ENCODE peak calls at places on chromosomes 11 and 22, in six cellular contexts. N is OCI-LY7; Q is nephron progenitor cell; D is CD4-positive, alpha-beta T cell; R is DND-41; T is heart right ventricle. G is an unnamed sample.

GRCh38 chr22:29758959-29759358 is 7.8 kb downstream of the ZMAT5 start:
- DNase-seq in N (no peak), Q (no peak), D (no peak), R (no peak), T (no peak), G (no peak)

GRCh38 chr22:24693359-24693758 is 81.2 kb downstream of the PIWIL3 start:
- DNase-seq in N (no peak), Q (no peak), D (no peak), R (no peak), T (no peak), G (no peak)

GRCh38 chr22:36753120-36753802 is 22.7 kb downstream of the IFT27 start:
- DNase-seq in N (no peak), Q (peak), D (no peak), R (no peak), T (no peak), G (no peak)

GRCh38 chr11:35629914-35630313 is 11.7 kb downstream of the FJX1 start:
- DNase-seq in N (no peak), Q (no peak), D (no peak), R (no peak), T (no peak), G (no peak)

GRCh38 chr22:30968015-30968923 is at the start of gene MORC2:
- DNase-seq in N (no peak), Q (no peak), D (no peak), R (no peak), T (peak), G (peak)

GRCh38 chr11:118176400-118177134 is at the start of gene SCN2B:
- DNase-seq in N (peak), Q (no peak), D (no peak), R (no peak), T (no peak), G (no peak)

GRCh38 chr11:45666648-45667642 is 1.5 kb upstream of the CHST1 start:
- DNase-seq in N (no peak), Q (no peak), D (no peak), R (no peak), T (no peak), G (no peak)

GRCh38 chr11:121800704-121801516 is 315.1 kb downstream of the BLID start:
- DNase-seq in N (no peak), Q (peak), D (no peak), R (no peak), T (no peak), G (peak)

GRCh38 chr22:36288571-36289405 is 35.9 kb downstream of the APOL1 start:
- DNase-seq in N (no peak), Q (no peak), D (no peak), R (no peak), T (no peak), G (no peak)

GRCh38 chr11:59918987-59919589 is 19.1 kb upstream of the OOSP1 start:
- DNase-seq in N (peak), Q (peak), D (no peak), R (peak), T (no peak), G (peak)

GRCh38 chr11:128831781-128832497 is 35.2 kb downstream of the KCNJ1 start:
- DNase-seq in N (peak), Q (no peak), D (no peak), R (no peak), T (no peak), G (no peak)
- TF ChIP-seq CTCF in N (no peak), Q (no peak), D (no peak), R (no peak), T (no peak), G (no peak)

GRCh38 chr11:10415817-10416392 is 39.2 kb upstream of the AMPD3 start:
- DNase-seq in N (peak), Q (no peak), D (no peak), R (no peak), T (no peak), G (no peak)
- TF ChIP-seq CTCF in N (peak), Q (no peak), D (no peak), R (peak), T (no peak), G (no peak)

DNA sequence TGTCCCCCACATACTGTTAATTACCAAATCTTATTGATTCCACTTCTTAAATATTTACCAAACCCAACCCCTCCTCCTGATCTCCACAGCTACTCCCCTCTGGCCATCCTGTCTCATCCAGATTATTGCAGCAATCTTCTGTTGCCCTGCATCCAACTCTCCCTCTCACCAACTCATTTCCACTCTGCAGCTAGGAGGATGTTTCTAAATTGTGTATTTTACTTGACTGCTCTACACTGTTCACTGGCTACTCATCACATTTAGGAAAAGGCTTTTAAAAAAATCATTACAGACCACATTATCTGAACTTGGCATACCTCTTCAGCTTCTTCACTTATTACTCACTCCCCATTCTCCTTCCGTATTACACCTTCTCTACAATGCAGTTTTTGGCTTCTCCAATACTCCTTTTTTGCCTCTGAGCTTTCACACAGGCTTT is 117.9 kb downstream of the ATG16L2 start:
- DNase-seq in N (no peak), Q (no peak), D (no peak), R (no peak), T (no peak), G (no peak)
- TF ChIP-seq CTCF in N (no peak), Q (no peak), D (no peak), R (no peak), T (no peak), G (no peak)

DNA sequence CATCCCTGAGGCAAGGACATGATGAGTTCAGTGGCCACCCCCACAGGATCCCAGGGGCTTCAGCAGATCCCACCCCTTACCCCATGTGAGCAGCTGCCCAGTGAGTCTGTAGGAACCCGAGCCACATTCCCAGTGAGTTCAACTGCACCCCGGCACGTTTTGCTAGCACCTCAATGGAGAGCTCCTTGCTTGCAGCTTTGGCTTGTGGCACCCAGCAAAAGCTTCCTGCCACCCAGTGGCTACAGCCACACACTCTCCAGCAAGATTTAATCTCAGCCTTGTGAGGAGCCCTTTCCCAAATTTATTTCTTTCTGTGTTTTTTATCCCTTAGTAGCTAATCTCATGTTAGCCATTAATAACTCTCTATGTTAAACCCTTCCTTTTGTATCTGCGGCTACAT is 4.0 kb downstream of the SAA1 start:
- DNase-seq in N (peak), Q (no peak), D (no peak), R (no peak), T (no peak), G (no peak)
- TF ChIP-seq CTCF in N (peak), Q (no peak), D (no peak), R (no peak), T (no peak), G (no peak)

DNA sequence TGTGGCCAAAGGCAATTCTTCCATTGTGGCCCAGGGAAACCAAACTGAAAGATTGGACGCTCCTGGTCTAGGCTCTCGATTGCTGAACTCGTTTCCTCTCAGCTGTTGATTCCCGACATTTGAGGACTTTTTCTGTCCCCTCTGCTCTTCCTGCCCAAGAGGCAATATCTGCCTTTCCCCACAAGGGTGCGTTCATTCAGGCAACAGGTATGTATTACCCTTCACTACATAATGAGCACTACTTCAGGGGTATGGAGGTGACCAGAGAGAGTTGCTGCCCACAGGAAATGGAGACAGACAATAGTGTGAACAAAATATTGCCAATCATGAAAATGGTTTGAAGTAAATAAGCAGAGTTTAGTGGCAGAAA is 8.2 kb downstream of the PTH start:
- DNase-seq in N (peak), Q (no peak), D (no peak), R (no peak), T (no peak), G (no peak)
- TF ChIP-seq CTCF in N (no peak), Q (no peak), D (peak), R (peak), T (peak), G (no peak)

GRCh38 chr11:11034476-11034875 is 176.6 kb upstream of the ZBED5 start:
- DNase-seq in N (no peak), Q (no peak), D (no peak), R (no peak), T (no peak), G (no peak)

GRCh38 chr11:11038339-11039248 is 180.7 kb upstream of the ZBED5 start:
- DNase-seq in N (no peak), Q (no peak), D (no peak), R (no peak), T (no peak), G (no peak)

GRCh38 chr11:11037162-11037732 is 179.4 kb upstream of the ZBED5 start:
- DNase-seq in N (no peak), Q (no peak), D (no peak), R (no peak), T (no peak), G (no peak)

GRCh38 chr11:11035331-11035730 is 177.5 kb upstream of the ZBED5 start:
- DNase-seq in N (no peak), Q (no peak), D (no peak), R (no peak), T (no peak), G (no peak)

DNA sequence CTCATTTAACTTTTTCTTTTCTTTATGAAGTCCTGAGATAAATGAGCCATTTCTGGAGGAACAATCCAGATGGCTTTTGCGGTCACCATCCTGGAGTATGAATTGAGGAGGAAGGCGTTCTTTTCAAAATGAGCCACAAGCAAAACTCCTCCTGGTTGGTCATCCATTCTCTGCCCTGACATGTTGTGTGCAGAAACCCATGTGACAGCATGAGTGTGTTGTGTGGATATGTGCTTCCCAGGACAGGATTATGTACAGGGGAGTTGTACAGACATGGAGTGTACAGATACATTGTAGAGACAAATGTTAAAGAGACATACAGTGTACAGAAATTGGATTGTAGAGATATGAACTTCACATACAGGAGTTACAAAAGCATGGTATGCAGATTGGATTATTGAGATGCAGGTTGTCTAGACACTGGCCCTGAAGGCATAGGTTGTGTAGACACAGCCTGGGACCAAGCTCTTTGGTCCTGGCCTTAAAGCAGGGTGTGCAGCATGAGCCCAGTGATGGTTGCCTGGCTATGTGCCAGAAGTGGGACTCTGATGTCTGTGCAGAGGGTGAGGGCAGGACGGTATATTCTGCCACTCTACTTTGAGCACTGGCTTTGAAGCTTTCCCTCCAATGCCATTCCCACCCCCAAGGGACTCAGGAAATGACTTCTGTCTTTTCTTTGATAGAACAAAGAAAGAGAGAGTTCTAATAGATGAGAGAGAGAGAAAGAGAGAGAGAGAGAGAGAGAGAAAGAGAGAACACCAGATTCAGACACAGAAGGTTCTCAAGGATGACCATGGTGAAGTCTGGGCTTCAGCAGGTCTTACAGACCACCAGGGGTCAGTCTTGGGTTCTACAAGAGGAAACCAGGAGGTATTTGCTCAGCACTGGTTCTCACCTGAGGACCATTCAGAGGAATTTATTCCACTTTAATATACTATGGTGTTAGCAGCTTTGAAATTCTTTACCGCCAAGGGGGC is 178.6 kb upstream of the ZBED5 start:
- DNase-seq in N (peak), Q (peak), D (no peak), R (peak), T (peak), G (peak)
- TF ChIP-seq CTCF in N (peak), Q (peak), D (peak), R (peak), T (peak), G (peak)

GRCh38 chr11:43503417-43503816 is 144.7 kb downstream of the TTC17 start:
- DNase-seq in N (no peak), Q (no peak), D (no peak), R (no peak), T (no peak), G (no peak)
- TF ChIP-seq CTCF in N (peak), Q (no peak), D (no peak), R (peak), T (no peak), G (no peak)

DNA sequence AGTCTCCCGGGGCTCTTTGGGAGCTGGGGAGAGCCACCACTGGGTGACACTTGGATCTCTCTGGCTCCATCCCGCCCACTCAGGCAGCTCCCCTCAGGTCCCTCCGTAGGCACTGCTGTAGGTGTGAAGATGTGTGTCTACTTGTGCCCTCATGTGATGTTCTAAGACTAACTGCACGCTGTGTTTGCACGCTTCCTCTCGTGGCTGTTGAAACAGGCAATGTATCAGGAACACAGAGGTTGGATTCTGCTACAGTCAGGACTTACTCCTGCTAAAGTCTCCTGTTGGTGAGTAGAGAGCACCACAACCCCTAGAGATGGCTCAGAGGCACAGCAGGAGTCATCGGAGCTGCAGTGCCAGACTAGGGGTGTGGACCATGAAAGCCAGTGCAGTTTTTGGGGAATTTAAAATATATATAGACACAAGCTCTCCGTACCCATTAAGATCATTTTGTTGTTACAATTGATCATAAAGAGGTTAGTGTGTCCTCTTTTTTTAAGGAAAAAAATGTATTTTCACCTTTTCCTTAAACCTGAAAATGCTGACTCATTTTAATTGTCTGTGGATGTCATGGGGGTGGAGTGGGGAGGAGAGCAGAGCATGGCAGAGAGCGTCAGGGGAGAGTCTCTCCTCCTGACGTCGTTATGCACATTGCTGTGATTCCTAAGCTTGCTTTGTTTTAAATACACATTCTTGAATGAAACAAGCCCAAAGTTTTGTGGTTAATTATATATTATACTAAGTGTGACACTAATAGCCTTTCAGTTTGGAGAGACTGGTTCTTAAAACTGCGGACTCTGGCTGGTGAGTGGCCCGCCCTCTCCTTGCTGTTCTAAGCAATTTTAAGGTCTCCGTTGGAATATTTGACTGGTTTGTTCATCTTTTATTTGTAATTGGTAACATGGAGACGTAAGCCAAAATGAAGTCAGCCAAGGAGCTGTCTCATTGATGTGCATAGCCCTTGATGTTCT is 16.2 kb upstream of the CTTN start:
- DNase-seq in N (no peak), Q (no peak), D (no peak), R (no peak), T (no peak), G (no peak)
- TF ChIP-seq CTCF in N (no peak), Q (no peak), D (no peak), R (no peak), T (no peak), G (no peak)

G was measured in endothelial cell.